ENCODE peak calls at places on chromosomes 13 and 19, in seven cellular contexts. One of them, this sample, is unnamed. For H3K9me3, the result is how much of the 10 kb centered on the place peaks cover.

GRCh38 chr13:99792079-99792921 is 179.3 kb downstream of the ZIC5 start:
- DNase-seq in HepG2: no peak
- DNase-seq in SK-N-SH: no peak
- DNase-seq in H1: no peak
- DNase-seq in HCT116: no peak
- DNase-seq in GM12878: no peak
- DNase-seq in K562: no peak
- DNase-seq in this sample: no peak

GRCh38 chr13:43493496-43494000 is 293.2 kb downstream of the ENOX1 start:
- DNase-seq in HCT116: no peak
- DNase-seq in HepG2: no peak
- DNase-seq in K562: no peak
- DNase-seq in GM12878: no peak
- DNase-seq in H1: no peak
- DNase-seq in SK-N-SH: no peak
- DNase-seq in this sample: peak

GRCh38 chr19:49889687-49890348 is 6.9 kb downstream of the IL4I1 start:
- DNase-seq in H1: peak
- DNase-seq in HCT116: peak
- DNase-seq in HepG2: no peak
- DNase-seq in GM12878: no peak
- DNase-seq in SK-N-SH: peak
- DNase-seq in K562: peak
- DNase-seq in this sample: no peak

GRCh38 chr13:67238277-67238859 is 8.2 kb upstream of the PCDH9 start:
- DNase-seq in HCT116: peak
- DNase-seq in HepG2: peak
- DNase-seq in H1: no peak
- DNase-seq in K562: peak
- DNase-seq in GM12878: no peak
- DNase-seq in SK-N-SH: peak
- DNase-seq in this sample: no peak

GRCh38 chr19:30448386-30449130 is 76.4 kb downstream of the ZNF536 start:
- DNase-seq in HCT116: no peak
- DNase-seq in SK-N-SH: no peak
- DNase-seq in GM12878: no peak
- DNase-seq in K562: no peak
- DNase-seq in H1: no peak
- DNase-seq in HepG2: no peak
- DNase-seq in this sample: no peak

GRCh38 chr19:39539165-39539518 is 819 bp downstream of the EID2 start:
- DNase-seq in H1: no peak
- DNase-seq in HepG2: peak
- DNase-seq in K562: peak
- DNase-seq in SK-N-SH: no peak
- DNase-seq in GM12878: no peak
- DNase-seq in HCT116: no peak
- DNase-seq in this sample: no peak

GRCh38 chr13:45199716-45200115 is 1.1 kb downstream of the KCTD4 start:
- DNase-seq in K562: no peak
- DNase-seq in GM12878: no peak
- DNase-seq in HepG2: no peak
- DNase-seq in H1: no peak
- DNase-seq in HCT116: no peak
- DNase-seq in SK-N-SH: no peak
- DNase-seq in this sample: no peak

GRCh38 chr13:66992183-66992582 is 238.0 kb downstream of the PCDH9 start:
- DNase-seq in GM12878: no peak
- DNase-seq in H1: no peak
- DNase-seq in SK-N-SH: no peak
- DNase-seq in HepG2: no peak
- DNase-seq in HCT116: no peak
- DNase-seq in K562: no peak
- DNase-seq in this sample: no peak

GRCh38 chr19:11384778-11385129 is 640 bp upstream of the EPOR start:
- DNase-seq in HepG2: no peak
- DNase-seq in H1: no peak
- DNase-seq in GM12878: no peak
- DNase-seq in HCT116: no peak
- DNase-seq in SK-N-SH: no peak
- DNase-seq in K562: no peak
- DNase-seq in this sample: no peak

GRCh38 chr19:1408300-1409203 is 1.2 kb downstream of the DAZAP1 start:
- DNase-seq in HepG2: no peak
- DNase-seq in GM12878: no peak
- DNase-seq in SK-N-SH: peak
- DNase-seq in K562: peak
- DNase-seq in H1: no peak
- DNase-seq in HCT116: no peak
- DNase-seq in this sample: no peak

GRCh38 chr19:39276740-39277139 is 8.5 kb downstream of the IFNL2 start:
- DNase-seq in HCT116: no peak
- DNase-seq in HepG2: no peak
- DNase-seq in GM12878: no peak
- DNase-seq in SK-N-SH: no peak
- DNase-seq in K562: no peak
- DNase-seq in H1: no peak
- DNase-seq in this sample: no peak

GRCh38 chr13:101258071-101258470 is 158.2 kb downstream of the NALCN start:
- DNase-seq in H1: no peak
- DNase-seq in HCT116: peak
- DNase-seq in K562: no peak
- DNase-seq in HepG2: peak
- DNase-seq in SK-N-SH: no peak
- DNase-seq in GM12878: peak
- DNase-seq in this sample: peak

GRCh38 chr19:48489608-48490216 is 20.5 kb downstream of the CYTH2 start:
- DNase-seq in HepG2: peak
- DNase-seq in K562: peak
- DNase-seq in GM12878: no peak
- DNase-seq in HCT116: peak
- DNase-seq in H1: peak
- DNase-seq in SK-N-SH: peak
- DNase-seq in this sample: no peak

GRCh38 chr19:53333071-53333465 is 481 bp upstream of the ZNF845 start:
- DNase-seq in K562: no peak
- DNase-seq in H1: no peak
- DNase-seq in HepG2: no peak
- DNase-seq in HCT116: no peak
- DNase-seq in SK-N-SH: peak
- DNase-seq in GM12878: no peak
- DNase-seq in this sample: peak

GRCh38 chr19:56942749-56943148 is 102.2 kb upstream of the PEG3 start:
- DNase-seq in GM12878: no peak
- DNase-seq in SK-N-SH: peak
- DNase-seq in HepG2: no peak
- DNase-seq in H1: no peak
- DNase-seq in K562: peak
- DNase-seq in HCT116: no peak
- DNase-seq in this sample: no peak

GRCh38 chr19:50607874-50608785 is 31.6 kb downstream of the SYT3 start:
- DNase-seq in HepG2: peak
- DNase-seq in GM12878: peak
- DNase-seq in SK-N-SH: peak
- DNase-seq in K562: peak
- DNase-seq in HCT116: peak
- DNase-seq in H1: peak
- DNase-seq in this sample: peak

GRCh38 chr19:4328243-4328990 is 10.2 kb downstream of the STAP2 start:
- DNase-seq in GM12878: peak
- DNase-seq in K562: peak
- DNase-seq in HepG2: no peak
- DNase-seq in HCT116: peak
- DNase-seq in H1: peak
- DNase-seq in SK-N-SH: peak
- DNase-seq in this sample: peak

GRCh38 chr13:76816394-76816793 is 69.8 kb downstream of the KCTD12 start:
- DNase-seq in GM12878: no peak
- DNase-seq in K562: no peak
- DNase-seq in HepG2: no peak
- DNase-seq in H1: no peak
- DNase-seq in SK-N-SH: no peak
- DNase-seq in HCT116: no peak
- DNase-seq in this sample: no peak

DNA sequence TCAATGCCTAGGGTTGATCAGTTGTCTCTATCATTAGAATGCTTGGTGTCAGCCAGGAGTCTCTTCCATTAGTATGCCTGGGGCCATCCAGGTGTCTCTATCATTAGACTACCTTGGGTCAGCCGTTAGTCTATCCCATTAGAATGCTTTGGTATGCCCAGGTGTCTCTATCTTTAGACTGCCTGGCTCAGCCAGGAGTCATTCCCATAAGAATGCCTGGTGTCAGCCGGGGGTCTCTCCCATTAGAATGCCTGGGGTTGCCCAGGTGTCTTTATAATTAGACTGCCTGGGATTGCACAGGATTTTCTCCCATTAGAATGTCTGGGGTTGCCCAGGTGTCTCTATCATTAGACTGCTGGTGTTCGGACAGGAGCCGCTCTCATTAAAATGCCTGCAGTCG is 1442.9 kb downstream of the UQCRFS1 start:
- DNase-seq in HCT116: no peak
- DNase-seq in H1: no peak
- DNase-seq in SK-N-SH: no peak
- DNase-seq in HepG2: no peak
- DNase-seq in GM12878: no peak
- DNase-seq in K562: no peak
- DNase-seq in this sample: no peak
- H3K9me3 ChIP-seq in HCT116: under half
- H3K9me3 ChIP-seq in H1: under half
- H3K9me3 ChIP-seq in SK-N-SH: under half
- H3K9me3 ChIP-seq in HepG2: half or more
- H3K9me3 ChIP-seq in GM12878: under half
- H3K9me3 ChIP-seq in K562: under half
- H3K9me3 ChIP-seq in this sample: under half

DNA sequence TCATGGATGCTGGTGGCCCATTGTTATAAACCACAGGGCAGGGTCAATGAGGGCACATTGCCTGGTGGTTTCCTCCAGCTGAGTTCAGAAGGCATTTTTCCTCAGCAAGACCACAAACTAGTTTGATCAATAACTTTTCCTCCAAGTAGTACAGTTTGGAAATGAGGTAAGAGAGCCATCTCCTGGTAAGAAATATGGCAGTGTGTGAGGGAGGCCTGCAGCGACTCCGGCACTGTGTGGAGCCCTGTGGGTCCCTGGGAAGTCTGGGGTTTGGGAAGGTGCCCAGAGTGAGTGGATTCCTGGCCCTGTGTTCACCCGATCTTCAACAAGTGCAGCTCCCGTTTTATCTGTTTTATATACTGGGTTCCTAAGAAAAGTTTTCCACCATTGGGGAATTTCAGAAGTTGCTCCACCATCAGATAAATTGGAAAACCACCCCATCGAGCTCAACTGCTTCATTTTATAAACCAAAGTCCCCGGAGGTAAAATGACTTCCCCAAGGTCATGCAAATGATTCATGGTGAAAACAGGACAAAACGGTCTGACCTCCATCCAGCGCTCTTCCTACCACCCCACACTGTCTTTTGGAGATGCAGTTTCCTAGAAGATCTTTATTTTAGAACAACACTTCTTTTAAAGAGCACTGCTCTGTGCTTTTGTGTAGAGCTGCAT is 148.4 kb downstream of the KATNAL1 start:
- DNase-seq in H1: no peak
- DNase-seq in HCT116: no peak
- DNase-seq in SK-N-SH: no peak
- DNase-seq in HepG2: no peak
- DNase-seq in K562: no peak
- DNase-seq in GM12878: no peak
- DNase-seq in this sample: no peak
- TF ChIP-seq YY1 in H1: no peak
- TF ChIP-seq YY1 in HCT116: no peak
- TF ChIP-seq YY1 in SK-N-SH: no peak
- TF ChIP-seq YY1 in HepG2: no peak
- TF ChIP-seq YY1 in K562: no peak
- TF ChIP-seq YY1 in GM12878: peak
- TF ChIP-seq YY1 in this sample: no peak

GRCh38 chr19:2866495-2867024 is 575 bp upstream of the ZNF556 start:
- DNase-seq in SK-N-SH: no peak
- DNase-seq in H1: no peak
- DNase-seq in GM12878: no peak
- DNase-seq in HepG2: no peak
- DNase-seq in HCT116: no peak
- DNase-seq in K562: no peak
- DNase-seq in this sample: no peak
- H3K9me3 ChIP-seq in SK-N-SH: under half
- H3K9me3 ChIP-seq in H1: half or more
- H3K9me3 ChIP-seq in GM12878: under half
- H3K9me3 ChIP-seq in HepG2: under half
- H3K9me3 ChIP-seq in HCT116: under half
- H3K9me3 ChIP-seq in K562: under half
- H3K9me3 ChIP-seq in this sample: under half

GRCh38 chr13:46605824-46606554 is 53.0 kb downstream of the LRCH1 start:
- DNase-seq in SK-N-SH: no peak
- DNase-seq in H1: no peak
- DNase-seq in K562: no peak
- DNase-seq in GM12878: peak
- DNase-seq in HepG2: no peak
- DNase-seq in HCT116: no peak
- DNase-seq in this sample: no peak

GRCh38 chr13:46603165-46603603 is 50.2 kb downstream of the LRCH1 start:
- DNase-seq in GM12878: no peak
- DNase-seq in HepG2: peak
- DNase-seq in SK-N-SH: no peak
- DNase-seq in H1: no peak
- DNase-seq in HCT116: no peak
- DNase-seq in K562: no peak
- DNase-seq in this sample: no peak

GRCh38 chr13:46605089-46605488 is 52.1 kb downstream of the LRCH1 start:
- DNase-seq in SK-N-SH: no peak
- DNase-seq in GM12878: no peak
- DNase-seq in K562: no peak
- DNase-seq in HCT116: no peak
- DNase-seq in H1: no peak
- DNase-seq in HepG2: no peak
- DNase-seq in this sample: no peak

GRCh38 chr13:46602531-46602930 is 49.6 kb downstream of the LRCH1 start:
- DNase-seq in K562: no peak
- DNase-seq in GM12878: no peak
- DNase-seq in SK-N-SH: no peak
- DNase-seq in HCT116: no peak
- DNase-seq in H1: no peak
- DNase-seq in HepG2: no peak
- DNase-seq in this sample: no peak

DNA sequence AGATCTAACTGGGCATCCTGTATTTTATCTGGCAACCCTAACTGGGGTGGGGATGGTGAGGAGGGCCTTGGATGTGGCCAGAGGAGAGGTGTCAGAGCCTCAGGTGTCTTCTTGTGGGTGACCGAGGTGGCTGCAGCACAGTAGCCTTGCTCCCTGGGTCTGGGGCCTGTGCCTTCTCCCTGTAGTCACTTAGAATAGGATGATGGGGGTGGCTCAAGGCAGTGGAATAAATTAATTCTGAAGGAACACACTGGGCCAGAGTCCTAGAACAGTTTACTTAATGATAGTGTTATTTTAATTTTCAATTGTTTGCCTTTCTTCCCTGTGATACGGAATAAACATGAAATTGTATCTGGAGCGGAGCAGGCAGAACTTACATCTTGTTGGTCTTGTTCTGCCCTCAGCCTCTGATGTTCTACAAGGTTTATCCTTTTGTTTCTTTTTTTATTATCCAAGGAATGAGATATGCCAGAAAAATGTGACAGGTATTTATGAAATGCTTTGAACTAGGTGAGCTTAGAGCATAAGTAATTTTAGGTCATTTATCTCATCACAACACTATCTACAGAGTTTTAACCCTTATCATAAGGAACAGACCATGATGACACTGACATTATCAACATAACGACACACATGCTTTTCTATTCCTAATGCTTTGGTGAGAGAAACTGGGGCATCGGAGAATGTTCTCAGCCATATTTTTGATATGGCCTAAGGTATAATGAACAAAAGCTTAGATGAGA is 51.4 kb downstream of the LRCH1 start:
- DNase-seq in GM12878: no peak
- DNase-seq in HCT116: no peak
- DNase-seq in HepG2: peak
- DNase-seq in SK-N-SH: no peak
- DNase-seq in H1: no peak
- DNase-seq in K562: no peak
- DNase-seq in this sample: no peak
- TF ChIP-seq YY1 in GM12878: no peak
- TF ChIP-seq YY1 in HCT116: no peak
- TF ChIP-seq YY1 in HepG2: no peak
- TF ChIP-seq YY1 in SK-N-SH: no peak
- TF ChIP-seq YY1 in H1: no peak
- TF ChIP-seq YY1 in K562: no peak
- TF ChIP-seq YY1 in this sample: no peak

This sample was measured in NT2/D1.